ENCODE peak calls at places on chromosomes 11 and 22, in four cellular contexts. One of them, this sample, is unnamed.

GRCh38 chr11:63917685-63918523 is 940 bp upstream of the RCOR2 start:
- DNase-seq in H1: no peak
- DNase-seq in K562: peak; percentile 75
- DNase-seq in WTC11: peak; percentile 89
- DNase-seq in this sample: peak; percentile 92

GRCh38 chr11:24837112-24837511 is 340.3 kb downstream of the LUZP2 start:
- DNase-seq in H1: no peak
- DNase-seq in K562: no peak
- DNase-seq in WTC11: no peak
- DNase-seq in this sample: no peak

GRCh38 chr11:68954970-68955958 is 25.5 kb downstream of the MRGPRD start:
- DNase-seq in H1: no peak
- DNase-seq in K562: peak; percentile 55
- DNase-seq in WTC11: no peak
- DNase-seq in this sample: no peak

GRCh38 chr11:112219476-112220232 is 6.6 kb upstream of the PTS start:
- DNase-seq in H1: no peak
- DNase-seq in K562: peak; percentile 71
- DNase-seq in WTC11: no peak
- DNase-seq in this sample: peak; percentile 72

GRCh38 chr11:93476796-93477195 is 66.4 kb downstream of the SMCO4 start:
- DNase-seq in H1: no peak
- DNase-seq in K562: no peak
- DNase-seq in WTC11: no peak
- DNase-seq in this sample: no peak

GRCh38 chr22:40434745-40435144 is 64.4 kb downstream of the SGSM3 start:
- DNase-seq in H1: no peak
- DNase-seq in K562: no peak
- DNase-seq in WTC11: no peak
- DNase-seq in this sample: no peak

GRCh38 chr11:83923961-83924360 is 637.8 kb upstream of the CCDC90B start:
- DNase-seq in H1: no peak
- DNase-seq in K562: no peak
- DNase-seq in WTC11: no peak
- DNase-seq in this sample: no peak

GRCh38 chr11:63212742-63213141 is 30.7 kb downstream of the SLC22A25 start:
- DNase-seq in H1: no peak
- DNase-seq in K562: peak; percentile 54
- DNase-seq in WTC11: no peak
- DNase-seq in this sample: peak; percentile 23

GRCh38 chr11:118544647-118545010 is 13.6 kb downstream of the TMEM25 start:
- DNase-seq in H1: no peak
- DNase-seq in K562: no peak
- DNase-seq in WTC11: no peak
- DNase-seq in this sample: no peak

GRCh38 chr22:20130319-20130718 is 1.3 kb upstream of the ZDHHC8 start:
- DNase-seq in H1: no peak
- DNase-seq in K562: no peak
- DNase-seq in WTC11: no peak
- DNase-seq in this sample: no peak

GRCh38 chr11:86251285-86251830 is 6.8 kb downstream of the EED start:
- DNase-seq in H1: no peak
- DNase-seq in K562: no peak
- DNase-seq in WTC11: no peak
- DNase-seq in this sample: no peak

GRCh38 chr11:46256540-46257001 is 20.9 kb upstream of the CREB3L1 start:
- DNase-seq in H1: no peak
- DNase-seq in K562: no peak
- DNase-seq in WTC11: no peak
- DNase-seq in this sample: no peak

GRCh38 chr22:46078241-46079092 is 71.9 kb upstream of the PPARA start:
- DNase-seq in H1: no peak
- DNase-seq in K562: no peak
- DNase-seq in WTC11: peak; percentile 10
- DNase-seq in this sample: peak; percentile 68

GRCh38 chr11:11966826-11967668 is 41.4 kb downstream of the DKK3 start:
- DNase-seq in H1: peak; percentile 58
- DNase-seq in K562: peak; percentile 85
- DNase-seq in WTC11: peak; percentile 90
- DNase-seq in this sample: peak; percentile 77

GRCh38 chr11:117281159-117281558 is 10.0 kb upstream of the BACE1-AS start:
- DNase-seq in H1: no peak
- DNase-seq in K562: no peak
- DNase-seq in WTC11: no peak
- DNase-seq in this sample: no peak

GRCh38 chr11:69425444-69425843 is 56.0 kb upstream of the LINC01488 start:
- DNase-seq in H1: no peak
- DNase-seq in K562: no peak
- DNase-seq in WTC11: no peak
- DNase-seq in this sample: no peak

GRCh38 chr22:17675584-17675983 is 37.0 kb downstream of the BCL2L13 start:
- DNase-seq in H1: no peak
- DNase-seq in K562: no peak
- DNase-seq in WTC11: no peak
- DNase-seq in this sample: no peak

GRCh38 chr11:1388763-1389102 is 1.0 kb upstream of the BRSK2 start:
- DNase-seq in H1: no peak
- DNase-seq in K562: no peak
- DNase-seq in WTC11: peak; percentile 56
- DNase-seq in this sample: no peak

GRCh38 chr22:47328550-47329243 is 566.2 kb downstream of the TBC1D22A start:
- DNase-seq in H1: no peak
- DNase-seq in K562: peak; percentile 18
- DNase-seq in WTC11: no peak
- DNase-seq in this sample: peak; percentile 34

GRCh38 chr22:27170491-27170890 is 513.1 kb downstream of the MIAT start:
- DNase-seq in H1: no peak
- DNase-seq in K562: no peak
- DNase-seq in WTC11: no peak
- DNase-seq in this sample: no peak

GRCh38 chr11:70788247-70789022 is 390.1 kb downstream of the CTTN start:
- DNase-seq in H1: no peak
- DNase-seq in K562: no peak
- DNase-seq in WTC11: no peak
- DNase-seq in this sample: no peak

GRCh38 chr11:64665381-64665780 is 57.6 kb downstream of the NRXN2 start:
- DNase-seq in H1: no peak
- DNase-seq in K562: peak; percentile 66
- DNase-seq in WTC11: no peak
- DNase-seq in this sample: no peak

GRCh38 chr11:61811831-61812230 is 5.0 kb downstream of the FADS1 start:
- DNase-seq in H1: no peak
- DNase-seq in K562: no peak
- DNase-seq in WTC11: no peak
- DNase-seq in this sample: no peak

GRCh38 chr22:46588279-46589140 is 31.7 kb upstream of the GRAMD4 start:
- DNase-seq in H1: no peak
- DNase-seq in K562: no peak
- DNase-seq in WTC11: no peak
- DNase-seq in this sample: no peak

GRCh38 chr11:34754171-34754823 is 133.4 kb downstream of the EHF start:
- DNase-seq in H1: no peak
- DNase-seq in K562: no peak
- DNase-seq in WTC11: no peak
- DNase-seq in this sample: no peak

GRCh38 chr22:41638124-41638523 is 17.0 kb downstream of the XRCC6 start:
- DNase-seq in H1: no peak
- DNase-seq in K562: no peak
- DNase-seq in WTC11: no peak
- DNase-seq in this sample: no peak

GRCh38 chr22:39010946-39011625 is 3.0 kb upstream of the APOBEC3C start:
- DNase-seq in H1: no peak
- DNase-seq in K562: peak; percentile 18
- DNase-seq in WTC11: no peak
- DNase-seq in this sample: no peak

GRCh38 chr11:131710511-131710910 is 340.1 kb downstream of the NTM start:
- DNase-seq in H1: no peak
- DNase-seq in K562: no peak
- DNase-seq in WTC11: no peak
- DNase-seq in this sample: no peak

GRCh38 chr11:15687342-15687741 is 572.6 kb downstream of the INSC start:
- DNase-seq in H1: no peak
- DNase-seq in K562: no peak
- DNase-seq in WTC11: no peak
- DNase-seq in this sample: no peak

GRCh38 chr22:46370584-46371373 is 35.3 kb downstream of the TRMU start:
- DNase-seq in H1: no peak
- DNase-seq in K562: no peak
- DNase-seq in WTC11: no peak
- DNase-seq in this sample: no peak

GRCh38 chr11:131643171-131643570 is 272.8 kb downstream of the NTM start:
- DNase-seq in H1: no peak
- DNase-seq in K562: no peak
- DNase-seq in WTC11: no peak
- DNase-seq in this sample: peak; percentile 59

GRCh38 chr22:35971418-35972119 is 57.1 kb downstream of the RBFOX2 start:
- DNase-seq in H1: no peak
- DNase-seq in K562: no peak
- DNase-seq in WTC11: no peak
- DNase-seq in this sample: peak; percentile 65

GRCh38 chr22:41481131-41481830 is 12.4 kb downstream of the ACO2 start:
- DNase-seq in H1: no peak
- DNase-seq in K562: no peak
- DNase-seq in WTC11: no peak
- DNase-seq in this sample: no peak

GRCh38 chr11:15965562-15966250 is 390.6 kb downstream of the SOX6 start:
- DNase-seq in H1: no peak
- DNase-seq in K562: no peak
- DNase-seq in WTC11: no peak
- DNase-seq in this sample: no peak

GRCh38 chr11:35158371-35159081 is 19.6 kb downstream of the CD44 start:
- DNase-seq in H1: no peak
- DNase-seq in K562: no peak
- DNase-seq in WTC11: no peak
- DNase-seq in this sample: no peak

DNA sequence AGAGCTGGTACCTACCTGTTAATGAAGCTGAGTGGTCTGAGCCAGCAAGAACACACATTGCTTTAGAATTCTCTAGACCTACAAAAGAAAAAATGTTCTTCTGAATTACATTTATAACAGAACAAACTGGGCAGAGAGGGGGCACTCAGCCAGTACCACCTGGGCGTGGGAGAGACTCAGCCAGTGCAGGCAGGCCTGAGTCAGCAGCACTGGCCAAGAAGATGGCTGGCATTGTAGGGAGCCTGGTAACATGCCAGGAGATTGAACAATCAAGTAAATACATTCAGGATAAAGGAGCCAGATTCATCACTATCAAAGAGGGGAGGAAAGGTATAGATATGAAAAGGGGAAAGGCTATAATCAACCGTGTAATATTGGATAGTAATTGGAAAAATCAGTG is 19.9 kb downstream of the SERGEF start:
- DNase-seq in H1: no peak
- DNase-seq in K562: no peak
- DNase-seq in WTC11: no peak
- DNase-seq in this sample: no peak
- TF ChIP-seq TEAD4 in H1: no peak
- TF ChIP-seq TEAD4 in K562: no peak
- TF ChIP-seq TEAD4 in WTC11: no peak
- TF ChIP-seq TEAD4 in this sample: no peak

DNA sequence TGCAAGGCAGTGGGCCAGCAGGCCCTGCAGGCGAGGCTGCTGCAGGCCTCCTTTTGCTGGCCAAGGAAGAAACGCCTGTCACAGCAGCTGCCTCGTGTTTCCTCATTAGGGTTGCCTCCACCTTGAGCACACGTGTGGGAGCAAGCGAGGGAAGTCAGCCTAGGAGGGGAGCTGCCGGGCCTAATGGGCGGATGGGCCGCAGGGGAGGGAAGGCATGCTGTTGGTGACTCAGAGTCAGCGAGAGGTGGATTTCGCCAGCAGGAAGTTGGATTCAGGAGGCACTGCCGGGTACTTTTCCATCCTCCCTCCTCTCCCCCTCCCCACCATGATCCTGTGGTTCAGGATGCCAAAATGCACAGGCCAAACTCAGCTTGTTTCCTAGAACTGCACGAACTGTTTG is 498.7 kb downstream of the METTL15 start:
- DNase-seq in H1: no peak
- DNase-seq in K562: no peak
- DNase-seq in WTC11: peak; percentile 28
- DNase-seq in this sample: no peak
- TF ChIP-seq TEAD4 in H1: no peak
- TF ChIP-seq TEAD4 in K562: no peak
- TF ChIP-seq TEAD4 in WTC11: no peak
- TF ChIP-seq TEAD4 in this sample: no peak

DNA sequence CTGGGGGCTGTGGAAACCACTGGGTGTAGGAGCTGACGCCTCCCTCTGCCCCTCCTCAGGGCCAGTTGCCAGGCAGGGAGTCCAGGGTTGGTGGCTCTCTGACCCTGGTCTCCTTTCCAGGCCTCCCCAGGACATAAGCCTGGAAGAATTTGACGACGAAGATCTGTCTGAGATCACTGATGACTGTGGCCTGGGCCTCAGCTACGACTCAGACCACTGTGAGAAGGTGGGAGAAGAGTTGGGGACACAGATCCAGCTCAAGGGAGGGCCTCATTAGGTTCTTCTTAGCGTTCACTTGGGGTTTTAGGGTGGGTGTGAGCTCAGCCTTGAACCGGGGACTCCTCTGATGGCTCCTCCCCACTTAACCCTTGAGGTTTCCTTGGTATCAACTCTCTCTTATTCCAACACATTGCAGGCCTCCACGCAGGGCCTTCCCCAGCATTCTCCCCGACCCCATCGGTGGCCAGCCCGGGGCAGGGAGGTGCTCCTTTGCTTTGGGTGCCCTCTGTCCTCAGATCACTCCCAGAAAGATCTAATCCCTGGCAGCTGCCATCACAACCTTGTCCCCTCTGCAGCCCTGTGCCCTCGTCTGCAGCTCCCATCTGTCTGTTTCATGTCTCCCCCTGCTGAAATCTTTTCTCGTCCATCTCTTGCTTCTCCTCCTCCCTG is 1.2 kb downstream of the MAPK8IP2 start:
- DNase-seq in H1: no peak
- DNase-seq in K562: no peak
- DNase-seq in WTC11: no peak
- DNase-seq in this sample: peak; percentile 36
- TF ChIP-seq TEAD4 in H1: no peak
- TF ChIP-seq TEAD4 in K562: no peak
- TF ChIP-seq TEAD4 in WTC11: no peak
- TF ChIP-seq TEAD4 in this sample: no peak

DNA sequence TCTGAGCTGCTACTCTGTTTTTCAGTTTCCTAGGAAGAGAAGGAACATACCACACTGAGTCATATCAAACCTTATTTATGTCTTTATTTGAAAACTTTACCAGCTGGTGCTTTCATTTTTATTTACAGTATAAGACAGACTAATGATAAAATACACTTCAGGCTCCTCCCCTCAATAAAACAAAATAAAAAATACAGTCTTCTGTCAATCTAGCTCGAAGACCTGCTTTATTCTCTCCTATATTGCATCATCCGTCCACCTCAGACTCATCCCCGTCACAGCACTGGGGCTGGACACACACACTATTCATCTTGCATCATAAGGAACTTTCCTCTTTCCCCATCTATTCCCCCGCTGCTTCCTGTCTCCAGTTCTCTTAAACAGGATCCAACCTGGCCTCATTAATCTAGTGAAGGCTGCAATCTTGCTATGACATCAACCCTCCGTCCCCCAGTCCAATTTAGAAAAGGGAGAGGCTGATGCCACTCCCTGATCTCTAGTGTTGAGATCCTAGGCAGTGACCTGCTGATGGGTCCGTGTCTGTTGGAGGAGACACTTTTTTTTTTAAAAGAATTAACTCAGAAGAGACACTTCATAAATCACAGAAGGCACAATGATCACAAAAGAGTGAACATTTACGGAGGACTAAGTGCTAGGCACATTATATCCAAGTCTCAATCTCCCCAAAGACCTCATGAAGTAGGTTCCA is 1.1 kb downstream of the XBP1 start:
- DNase-seq in H1: no peak
- DNase-seq in K562: peak; percentile 15
- DNase-seq in WTC11: no peak
- DNase-seq in this sample: peak; percentile 57
- TF ChIP-seq TEAD4 in H1: no peak
- TF ChIP-seq TEAD4 in K562: no peak
- TF ChIP-seq TEAD4 in WTC11: no peak
- TF ChIP-seq TEAD4 in this sample: no peak

This sample was measured in SK-N-SH.